ENCODE peak calls at places on chromosomes 1 and 21, in six cellular contexts. G is NAMALWA; D is psoas muscle; Y is activated T-cell treated with anti-CD3 and anti-CD28 coated beads, Interleukin-2, amount 50 U/mL, for 4 hours; X is iris pigment epithelial cell; I is KG1. T is an unnamed sample.
A peak's percentile ranks its signal among the peaks of the same experiment; 100 is the strongest.

GRCh38 chr1:41648844-41649243 is 164.4 kb upstream of the EDN2 start:
- DNase-seq in X (no peak), Y (no peak), D (no peak), G (no peak), I (no peak), T (no peak)

GRCh38 chr1:34478460-34479076 is 276.3 kb upstream of the GJB5 start:
- DNase-seq in Y (no peak), X (no peak), D (no peak), I (no peak), G (no peak), T (no peak)

GRCh38 chr1:26537951-26538352 is 8.4 kb downstream of the RPS6KA1 start:
- DNase-seq in I (peak; percentile 41), Y (no peak), X (peak; percentile 72), D (no peak), G (peak; percentile 73), T (peak; percentile 82)

GRCh38 chr1:24141311-24141997 is 1.5 kb downstream of the IL22RA1 start:
- DNase-seq in G (no peak), Y (no peak), I (no peak), D (no peak), X (peak; percentile 10), T (no peak)

GRCh38 chr21:35053356-35054096 is 4.4 kb upstream of the RUNX1 start:
- DNase-seq in G (no peak), X (no peak), Y (no peak), D (no peak), I (no peak), T (no peak)

GRCh38 chr1:93965256-93965655 is 56.0 kb upstream of the GCLM start:
- DNase-seq in I (no peak), Y (no peak), G (no peak), X (no peak), D (no peak), T (no peak)

GRCh38 chr1:11787804-11788436 is 17.8 kb downstream of the MTHFR start:
- DNase-seq in I (no peak), Y (no peak), X (no peak), D (no peak), G (no peak), T (no peak)

GRCh38 chr21:38766987-38767722 is 38.6 kb upstream of the ETS2 start:
- DNase-seq in Y (peak; percentile 20), I (peak; percentile 40), G (peak; percentile 84), D (no peak), X (no peak), T (no peak)

GRCh38 chr1:207309775-207310273 is 11.7 kb upstream of the CD55 start:
- DNase-seq in X (peak; percentile 97), Y (no peak), G (peak; percentile 73), D (peak; percentile 59), I (no peak), T (no peak)

GRCh38 chr1:1431845-1432565 is 3.5 kb upstream of the VWA1 start:
- DNase-seq in X (no peak), D (peak; percentile 90), I (no peak), Y (no peak), G (no peak), T (no peak)